ENCODE peak calls at places on chromosomes 12 and 14, in six cellular contexts. O, Y, B, F, M and D are unnamed samples.

GRCh38 chr14:89207925-89208328 is 209.1 kb downstream of the FOXN3 start:
- DNase-seq in F (no peak), M (no peak), O (no peak), Y (no peak), B (no peak), D (no peak)

GRCh38 chr14:80215756-80216581 is 4.7 kb upstream of the DIO2 start:
- DNase-seq in F (no peak), M (no peak), Y (peak), O (peak), B (no peak), D (no peak)

GRCh38 chr12:57579677-57580465 is 11.1 kb upstream of the PIP4K2C start:
- DNase-seq in Y (no peak), B (peak), O (no peak), M (no peak), F (no peak), D (peak)

GRCh38 chr12:121116318-121117225 is 16.1 kb upstream of the P2RX7 start:
- DNase-seq in Y (no peak), B (peak), O (no peak), M (no peak), F (no peak), D (no peak)

GRCh38 chr14:33555710-33556350 is 395.0 kb downstream of the EGLN3 start:
- DNase-seq in Y (peak), F (no peak), O (no peak), M (no peak), B (no peak), D (no peak)

GRCh38 chr14:61925043-61925442 is 162.8 kb downstream of the SNAPC1 start:
- DNase-seq in M (no peak), B (peak), F (no peak), Y (no peak), O (no peak), D (no peak)

GRCh38 chr14:64417771-64418125 is 29.6 kb downstream of the MTHFD1 start:
- DNase-seq in B (no peak), O (no peak), Y (no peak), F (no peak), M (no peak), D (no peak)

GRCh38 chr12:55642275-55643068 is 5.8 kb downstream of the OR10P1 start:
- DNase-seq in O (no peak), B (no peak), M (no peak), Y (no peak), F (no peak), D (no peak)

GRCh38 chr12:64457036-64457435 is 5.1 kb downstream of the TBK1 start:
- DNase-seq in M (no peak), B (no peak), Y (peak), F (no peak), O (peak), D (peak)

GRCh38 chr12:88334271-88334670 is 192.2 kb downstream of the TMTC3 start:
- DNase-seq in F (no peak), M (no peak), B (no peak), O (peak), Y (peak), D (no peak)

GRCh38 chr12:47686645-47687240 is 19.1 kb downstream of the RPAP3 start:
- DNase-seq in B (peak), Y (peak), F (no peak), O (peak), M (no peak), D (peak)

GRCh38 chr14:54503476-54503875 is 6.2 kb upstream of the CGRRF1 start:
- DNase-seq in B (peak), Y (peak), O (peak), F (no peak), M (no peak), D (no peak)